ENCODE peak calls at places on chromosomes 16 and 17, in four cellular contexts. E, N, S and Z are unnamed samples.

GRCh38 chr17:58263773-58264172 is 17.0 kb downstream of the MPO start:
- DNase-seq in E (no peak), N (no peak), S (no peak), Z (no peak)

GRCh38 chr16:76265434-76266045 is 11.7 kb upstream of the CNTNAP4 start:
- DNase-seq in E (peak; percentile 26), N (no peak), S (no peak), Z (no peak)

GRCh38 chr17:78315355-78316114 is 44.3 kb downstream of the SOCS3 start:
- DNase-seq in E (peak; percentile 94), N (peak; percentile 86), S (peak; percentile 97), Z (peak; percentile 90)

GRCh38 chr17:34683390-34683789 is 104.0 kb downstream of the TMEM132E start:
- DNase-seq in E (no peak), N (no peak), S (no peak), Z (no peak)

GRCh38 chr17:8935194-8935593 is 30.3 kb downstream of the PIK3R5 start:
- DNase-seq in E (peak; percentile 93), N (peak; percentile 70), S (no peak), Z (peak; percentile 60)

GRCh38 chr17:62966426-62967110 is 533 bp downstream of the TANC2 start:
- DNase-seq in E (peak; percentile 52), N (peak; percentile 40), S (peak; percentile 90), Z (peak; percentile 58)

GRCh38 chr17:78583091-78583490 is 5.9 kb upstream of the DNAH17 start:
- DNase-seq in E (no peak), N (no peak), S (no peak), Z (no peak)

GRCh38 chr16:81779540-81780320 is 639 bp downstream of the PLCG2 start:
- DNase-seq in E (no peak), N (peak; percentile 67), S (peak; percentile 84), Z (peak; percentile 77)

GRCh38 chr16:47037396-47037745 is 63.9 kb upstream of the DNAJA2 start:
- DNase-seq in E (no peak), N (peak; percentile 46), S (peak; percentile 79), Z (peak; percentile 83)

GRCh38 chr17:51257150-51258081 is 2.4 kb downstream of the MBTD1 start:
- DNase-seq in E (no peak), N (no peak), S (no peak), Z (no peak)

GRCh38 chr16:17017442-17017841 is 453.3 kb downstream of the XYLT1 start:
- DNase-seq in E (no peak), N (no peak), S (no peak), Z (no peak)

GRCh38 chr16:66228791-66229190 is 137.7 kb upstream of the CDH5 start:
- DNase-seq in E (no peak), N (no peak), S (no peak), Z (no peak)

GRCh38 chr16:24253192-24253591 is 2.9 kb upstream of the CACNG3 start:
- DNase-seq in E (peak; percentile 32), N (no peak), S (no peak), Z (no peak)

GRCh38 chr17:12537436-12537835 is 128.3 kb upstream of the MYOCD start:
- DNase-seq in E (no peak), N (no peak), S (no peak), Z (no peak)

GRCh38 chr17:79398441-79398840 is 212.4 kb downstream of the RBFOX3 start:
- DNase-seq in E (no peak), N (no peak), S (no peak), Z (no peak)

GRCh38 chr17:21275047-21275578 is 9.4 kb upstream of the MAP2K3 start:
- DNase-seq in E (no peak), N (no peak), S (no peak), Z (no peak)

GRCh38 chr16:12703935-12704334 is 99.8 kb downstream of the CPPED1 start:
- DNase-seq in E (no peak), N (no peak), S (no peak), Z (no peak)

GRCh38 chr17:30920683-30921543 is 832 bp upstream of the ADAP2 start:
- DNase-seq in E (no peak), N (no peak), S (no peak), Z (peak; percentile 3)

GRCh38 chr16:54283735-54284318 is 2.8 kb downstream of the IRX3 start:
- DNase-seq in E (peak; percentile 39), N (no peak), S (peak; percentile 67), Z (no peak)

GRCh38 chr16:5025171-5025632 is 8.5 kb downstream of the NAGPA start:
- DNase-seq in E (no peak), N (no peak), S (no peak), Z (no peak)

DNA sequence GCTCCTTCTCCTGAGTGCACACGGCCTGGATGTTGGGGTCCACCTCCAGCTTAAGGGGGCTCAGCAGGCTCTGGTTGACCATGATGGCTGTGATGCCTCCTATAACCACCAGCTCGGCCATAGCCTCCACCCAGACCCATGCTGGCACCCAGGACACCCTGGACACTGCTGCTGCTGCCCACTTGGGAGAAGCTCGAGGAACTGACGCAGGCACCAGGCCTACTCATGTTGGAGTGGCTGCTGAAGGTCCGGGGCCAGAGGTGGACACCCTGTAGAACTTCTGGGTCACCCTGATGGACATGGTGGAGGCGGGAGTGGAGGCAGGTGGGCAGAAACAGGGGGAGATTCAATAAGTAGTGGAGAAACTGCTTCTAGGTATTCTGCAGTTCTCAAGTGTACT is 28.0 kb downstream of the IKZF3 start:
- DNase-seq in E (no peak), N (no peak), S (no peak), Z (no peak)
- H3K9me3 ChIP-seq in E (no peaks in the 10 kb centered on the region), N (no peaks in the 10 kb centered on the region), S (peaks cover 9% of the 10 kb centered on the region), Z (peaks cover 15% of the 10 kb centered on the region)

DNA sequence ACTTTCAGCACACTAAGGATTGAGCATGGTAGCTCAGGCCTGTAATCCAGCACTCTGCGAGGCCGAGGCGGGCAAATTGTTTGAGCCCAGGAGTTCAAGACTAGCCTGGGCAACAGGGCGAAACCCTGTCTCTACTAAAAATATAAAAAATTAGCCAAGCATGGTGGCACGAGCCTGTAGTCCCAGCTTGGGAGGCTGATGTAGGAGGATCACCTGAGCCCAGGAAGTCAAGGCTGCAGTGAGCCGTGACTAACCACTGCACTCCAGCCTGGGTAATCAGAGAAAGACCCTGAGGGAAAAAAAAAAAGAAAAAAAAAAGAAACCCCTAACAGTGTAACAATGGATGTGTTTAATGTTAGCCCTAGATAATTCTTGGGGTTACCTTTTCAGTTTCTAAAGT is 24.0 kb downstream of the PARN start:
- DNase-seq in E (no peak), N (no peak), S (no peak), Z (no peak)
- H3K27ac ChIP-seq in E (no peak overlapping the region), N (no peak overlapping the region), S (no peak overlapping the region), Z (no peak overlapping the region)

GRCh38 chr17:81977211-81978091 is at the start of gene ASPSCR1:
- DNase-seq in E (peak; percentile 84), N (peak; percentile 91), S (peak; percentile 97), Z (peak; percentile 95)
- H3K4me3 ChIP-seq in E (peak within 1 kb of the TSS; percentile 66), N (peak within 1 kb of the TSS; percentile 74), S (peak within 1 kb of the TSS; percentile 69), Z (peak within 1 kb of the TSS; percentile 43)

GRCh38 chr16:87534751-87535150 is 41.9 kb upstream of the ZCCHC14 start:
- DNase-seq in E (no peak), N (no peak), S (no peak), Z (no peak)

GRCh38 chr16:87536795-87537142 is 43.9 kb upstream of the ZCCHC14 start:
- DNase-seq in E (no peak), N (no peak), S (no peak), Z (no peak)

GRCh38 chr16:87534030-87534653 is 41.3 kb upstream of the ZCCHC14 start:
- DNase-seq in E (no peak), N (no peak), S (no peak), Z (peak; percentile 19)

GRCh38 chr16:87535457-87535854 is 42.6 kb upstream of the ZCCHC14 start:
- DNase-seq in E (no peak), N (no peak), S (no peak), Z (no peak)

DNA sequence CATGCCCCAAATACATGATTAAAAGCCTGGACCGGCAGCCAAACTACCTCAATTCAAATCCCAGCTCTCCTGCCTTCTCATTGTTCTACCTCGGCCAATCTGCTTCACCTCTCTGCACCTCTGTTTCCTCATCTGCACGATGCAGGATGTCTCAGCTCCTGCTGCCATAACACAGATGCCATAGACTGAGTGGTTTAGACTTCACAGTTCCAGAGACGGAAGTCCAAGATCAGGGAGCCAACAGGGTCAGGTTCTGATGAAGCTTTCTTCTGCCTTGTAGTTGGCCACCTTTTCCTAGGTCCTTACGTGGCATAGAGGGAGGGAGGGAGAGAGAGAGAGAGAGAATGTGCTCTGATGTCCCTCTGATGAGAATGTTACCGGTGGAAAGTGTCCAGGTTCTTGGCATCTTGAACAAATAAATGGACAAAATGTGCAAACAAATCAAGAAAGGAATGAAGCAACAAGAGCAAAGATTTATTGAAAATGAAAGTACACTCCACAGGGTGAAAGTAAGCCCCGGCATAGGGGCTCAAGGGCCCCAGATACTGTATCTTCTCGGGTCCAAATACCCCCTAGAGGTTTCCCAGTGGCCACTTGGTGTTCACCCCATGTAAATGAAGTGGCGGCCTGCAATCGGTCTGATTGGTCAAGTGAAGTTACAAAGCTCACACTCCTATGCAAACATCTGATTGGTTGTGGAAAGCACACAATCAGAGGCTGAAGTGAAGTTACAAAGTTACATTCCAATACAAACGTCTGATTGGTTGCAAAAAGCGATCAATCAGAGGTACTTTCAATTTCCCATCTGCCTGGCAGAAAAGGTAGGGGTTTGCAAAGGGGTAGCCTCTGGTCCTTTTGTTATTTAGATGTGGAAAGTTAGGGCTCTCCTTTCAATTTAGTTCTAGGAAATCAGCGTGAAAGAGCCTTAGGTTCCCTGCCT is 43.3 kb upstream of the ZCCHC14 start:
- DNase-seq in E (no peak), N (no peak), S (no peak), Z (no peak)
- H3K9me3 ChIP-seq in E (peaks cover 13% of the 10 kb centered on the region), N (no peaks in the 10 kb centered on the region), S (peaks cover 3% of the 10 kb centered on the region), Z (no peaks in the 10 kb centered on the region)

DNA sequence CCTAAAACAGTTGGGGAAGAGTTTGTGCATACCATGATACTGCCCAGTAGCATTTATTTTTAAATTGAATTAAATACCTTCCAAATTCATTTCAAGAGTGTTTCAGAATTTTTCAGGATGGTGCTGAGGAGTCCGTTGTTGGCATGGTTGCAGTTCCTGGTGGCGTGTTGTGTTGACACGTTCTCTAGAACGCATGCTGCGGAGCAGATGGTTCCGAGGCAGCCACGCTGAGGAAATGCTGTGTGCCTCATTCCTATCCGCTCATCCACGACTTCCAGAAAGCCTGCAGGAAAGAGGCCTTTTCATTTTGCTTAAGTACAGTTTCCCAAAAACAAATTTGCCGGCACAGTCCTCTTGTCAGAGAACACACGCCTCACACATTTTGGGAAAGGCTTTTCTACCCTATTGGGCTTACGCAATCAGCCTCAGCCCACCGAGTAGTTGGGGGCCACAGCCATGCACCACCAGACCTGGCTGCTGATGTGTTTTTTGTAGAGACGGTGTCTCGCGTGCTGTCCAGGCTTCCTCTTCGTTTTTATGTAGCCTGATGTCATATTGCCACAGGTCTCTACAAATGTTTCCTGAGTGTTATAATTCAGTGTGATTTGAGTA is 32.1 kb upstream of the IL17C start:
- DNase-seq in E (no peak), N (no peak), S (no peak), Z (no peak)
- H3K27ac ChIP-seq in E (no peak overlapping the region), N (no peak overlapping the region), S (no peak overlapping the region), Z (no peak overlapping the region)

DNA sequence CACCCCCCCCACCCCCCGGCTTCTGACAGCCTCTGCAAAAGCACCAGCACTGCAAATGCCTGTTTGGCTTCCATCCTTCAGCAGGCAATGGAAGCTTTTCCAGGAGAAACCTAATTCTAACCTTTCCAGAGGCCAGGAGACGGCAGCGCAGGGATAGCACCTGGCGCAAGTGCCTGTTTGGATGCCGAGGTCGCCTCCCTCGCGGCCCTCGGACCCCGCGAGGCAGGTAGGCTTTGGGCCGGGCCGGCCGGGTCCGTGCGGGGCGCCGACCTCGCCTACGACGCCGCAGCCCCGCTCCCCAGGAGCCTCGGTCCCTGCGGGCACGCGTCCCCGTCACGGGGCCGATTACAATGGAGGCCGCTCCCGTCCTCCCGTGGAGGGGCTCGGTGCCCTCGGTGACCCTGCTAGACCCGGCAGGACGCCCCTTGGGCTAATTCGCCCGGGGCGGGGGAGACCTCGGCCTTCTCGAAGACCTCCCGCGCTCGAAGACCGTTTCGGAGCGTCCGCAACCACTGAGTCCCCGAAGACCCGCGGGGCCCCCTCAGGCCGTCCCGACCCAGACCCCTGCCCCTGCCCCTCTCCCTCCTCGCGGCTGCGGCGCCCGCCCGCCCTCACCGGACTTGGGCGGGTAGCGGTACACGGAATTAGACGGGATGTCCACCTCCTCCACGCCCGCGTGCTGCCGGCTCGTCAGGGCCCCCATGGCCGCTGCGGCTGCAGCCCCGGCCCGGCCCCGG is 587 bp downstream of the RNF157 start:
- DNase-seq in E (no peak), N (no peak), S (peak; percentile 77), Z (peak; percentile 54)
- H3K4me3 ChIP-seq in E (no peak overlapping the region), N (peak overlapping the region; percentile 21), S (peak overlapping the region; percentile 44), Z (peak overlapping the region; percentile 84)